ENCODE peak calls at places on chromosome X, in eight cellular contexts. H is upper lobe of left lung; M is WERI-Rb-1; F is stomach; B is body of pancreas; E is CD8-positive, alpha-beta memory T cell; S is brain microvascular endothelial cell; A is CD4-positive, CD25-positive, alpha-beta regulatory T cell. X is an unnamed sample.

GRCh38 chrX:21856504-21856903 is 717 bp downstream of the YY2 start:
- DNase-seq in H (peak; percentile 6), M (no peak), F (no peak), B (no peak), E (no peak), S (no peak), A (no peak), X (no peak)

GRCh38 chrX:72026341-72027023 is 105.2 kb downstream of the RTL5 start:
- DNase-seq in H (no peak), M (no peak), F (no peak), B (no peak), E (no peak), S (no peak), A (no peak), X (no peak)

GRCh38 chrX:3638280-3638873 is 75.1 kb downstream of the PRKX start:
- DNase-seq in H (no peak), M (peak; percentile 42), F (peak; percentile 53), B (peak; percentile 43), E (peak; percentile 13), S (peak; percentile 37), A (peak; percentile 18), X (no peak)

GRCh38 chrX:148035371-148035770 is 54.2 kb downstream of the FMR1NB start:
- DNase-seq in H (no peak), M (no peak), F (no peak), B (no peak), E (no peak), S (no peak), A (no peak), X (no peak)

GRCh38 chrX:140733766-140734342 is 24.3 kb downstream of the LINC00632 start:
- DNase-seq in H (no peak), M (peak; percentile 12), F (no peak), B (peak; percentile 23), E (no peak), S (peak; percentile 25), A (peak; percentile 8), X (no peak)

GRCh38 chrX:20420058-20420457 is 153.3 kb upstream of the RPS6KA3 start:
- DNase-seq in H (no peak), M (no peak), F (no peak), B (no peak), E (no peak), S (no peak), A (no peak), X (no peak)

GRCh38 chrX:102958794-102959193 is 21.7 kb downstream of the RAB40AL start:
- DNase-seq in H (no peak), M (no peak), F (no peak), B (peak; percentile 36), E (no peak), S (no peak), A (no peak), X (no peak)

GRCh38 chrX:56726609-56727008 is 2.4 kb upstream of the NBDY start:
- DNase-seq in H (no peak), M (no peak), F (no peak), B (no peak), E (peak; percentile 52), S (peak; percentile 27), A (peak; percentile 64), X (no peak)

GRCh38 chrX:140091276-140091886 is 126.1 kb upstream of the CXorf66 start:
- DNase-seq in H (peak; percentile 88), M (no peak), F (peak; percentile 36), B (peak; percentile 15), E (no peak), S (no peak), A (no peak), X (peak; percentile 75)

GRCh38 chrX:3663576-3664290 is 49.7 kb downstream of the PRKX start:
- DNase-seq in H (no peak), M (no peak), F (no peak), B (no peak), E (no peak), S (no peak), A (no peak), X (no peak)

GRCh38 chrX:120315776-120316175 is 4.5 kb upstream of the TMEM255A start:
- DNase-seq in H (no peak), M (no peak), F (no peak), B (no peak), E (no peak), S (no peak), A (no peak), X (no peak)

GRCh38 chrX:23764585-23764984 is 18.4 kb upstream of the SAT1 start:
- DNase-seq in H (no peak), M (no peak), F (no peak), B (no peak), E (no peak), S (no peak), A (no peak), X (no peak)

GRCh38 chrX:135974279-135974856 is 580 bp upstream of the MMGT1 start:
- DNase-seq in H (peak; percentile 91), M (peak; percentile 70), F (peak; percentile 75), B (peak; percentile 84), E (peak; percentile 53), S (no peak), A (peak; percentile 51), X (peak; percentile 94)

GRCh38 chrX:95903490-95903889 is 781.2 kb upstream of the DIAPH2 start:
- DNase-seq in H (no peak), M (no peak), F (no peak), B (no peak), E (no peak), S (peak; percentile 2), A (no peak), X (no peak)

GRCh38 chrX:40550069-40550468 is 30.7 kb upstream of the ATP6AP2 start:
- DNase-seq in H (peak; percentile 52), M (peak; percentile 94), F (no peak), B (peak; percentile 40), E (no peak), S (no peak), A (no peak), X (no peak)

GRCh38 chrX:120647127-120647526 is 17.3 kb upstream of the C1GALT1C1 start:
- DNase-seq in H (no peak), M (no peak), F (no peak), B (no peak), E (no peak), S (peak; percentile 39), A (no peak), X (no peak)

DNA sequence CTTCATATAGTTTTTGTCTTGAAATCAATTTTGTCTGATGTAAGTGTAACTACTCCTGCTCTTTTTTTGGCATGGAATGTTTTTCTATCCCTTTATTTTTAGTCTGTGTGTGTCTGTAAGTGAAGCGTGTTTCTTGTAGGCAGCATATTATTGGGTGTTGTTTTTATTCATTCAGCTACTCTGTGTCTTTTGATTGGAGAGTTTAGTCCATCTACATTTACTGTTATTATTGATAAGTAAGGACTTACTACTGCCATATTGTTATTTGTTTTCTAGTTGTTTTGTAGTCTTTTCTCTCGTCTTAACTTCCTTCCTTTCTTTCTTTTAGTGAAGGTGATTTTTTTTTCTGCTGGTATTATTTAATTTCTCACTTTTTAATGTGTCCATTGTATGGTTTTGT is 30.5 kb upstream of the TMLHE start:
- DNase-seq in H (no peak), M (no peak), F (no peak), B (no peak), E (no peak), S (no peak), A (no peak), X (no peak)
- H3K27ac ChIP-seq in H (no peak overlapping the region), M (no peak overlapping the region), F (no peak overlapping the region), B (no peak overlapping the region), E (no peak overlapping the region), S (no peak overlapping the region), A (no peak overlapping the region), X (no peak overlapping the region)

GRCh38 chrX:15292861-15293260 is 22.6 kb downstream of the ASB11 start:
- DNase-seq in H (no peak), M (no peak), F (no peak), B (no peak), E (no peak), S (no peak), A (no peak), X (no peak)
- H3K27ac ChIP-seq in H (no peak overlapping the region), M (no peak overlapping the region), F (no peak overlapping the region), B (no peak overlapping the region), E (no peak overlapping the region), S (no peak overlapping the region), A (no peak overlapping the region), X (no peak overlapping the region)

GRCh38 chrX:50108264-50108663 is 92.5 kb downstream of the AKAP4 start:
- DNase-seq in H (no peak), M (no peak), F (no peak), B (no peak), E (no peak), S (no peak), A (no peak), X (no peak)

GRCh38 chrX:50117477-50117876 is 83.3 kb downstream of the AKAP4 start:
- DNase-seq in H (no peak), M (no peak), F (no peak), B (no peak), E (no peak), S (no peak), A (no peak), X (no peak)

GRCh38 chrX:50115973-50116372 is 84.8 kb downstream of the AKAP4 start:
- DNase-seq in H (no peak), M (no peak), F (no peak), B (no peak), E (no peak), S (no peak), A (no peak), X (no peak)

GRCh38 chrX:50111762-50112161 is 89.0 kb downstream of the AKAP4 start:
- DNase-seq in H (no peak), M (no peak), F (peak; percentile 64), B (peak; percentile 73), E (no peak), S (no peak), A (no peak), X (peak; percentile 73)

DNA sequence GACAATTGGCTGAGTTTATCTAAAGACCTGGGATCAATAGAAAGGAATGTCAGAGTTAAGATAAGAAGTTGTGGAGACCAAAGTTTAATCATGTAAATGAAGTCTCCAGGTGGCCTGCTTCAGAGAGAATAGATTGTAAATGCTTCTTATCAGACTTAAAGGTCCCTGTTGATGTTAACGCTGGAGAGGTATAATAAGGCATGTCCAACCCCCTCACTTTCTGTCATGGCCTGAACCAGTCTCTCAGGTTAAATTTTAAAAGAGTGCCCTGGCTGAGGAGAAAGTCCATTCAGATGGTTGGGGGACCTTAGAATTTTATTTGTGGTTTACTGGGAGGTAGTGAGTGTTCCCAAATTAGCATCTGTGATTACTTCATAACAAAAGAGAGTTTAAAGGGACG is 86.7 kb downstream of the AKAP4 start:
- DNase-seq in H (no peak), M (no peak), F (no peak), B (no peak), E (no peak), S (no peak), A (no peak), X (no peak)
- H3K27ac ChIP-seq in H (no peak overlapping the region), M (no peak overlapping the region), F (no peak overlapping the region), B (no peak overlapping the region), E (no peak overlapping the region), S (no peak overlapping the region), A (no peak overlapping the region), X (no peak overlapping the region)

GRCh38 chrX:78944351-78944750 is 840 bp upstream of the P2RY10 start:
- DNase-seq in H (no peak), M (no peak), F (no peak), B (no peak), E (peak; percentile 23), S (no peak), A (no peak), X (no peak)

GRCh38 chrX:78950157-78950556 is 5.0 kb downstream of the P2RY10 start:
- DNase-seq in H (no peak), M (no peak), F (no peak), B (no peak), E (no peak), S (no peak), A (no peak), X (no peak)

GRCh38 chrX:78945186-78945912 is at the start of gene P2RY10:
- DNase-seq in H (no peak), M (no peak), F (no peak), B (no peak), E (peak; percentile 77), S (no peak), A (peak; percentile 76), X (no peak)

GRCh38 chrX:78946178-78946896 is 1.1 kb downstream of the P2RY10 start:
- DNase-seq in H (no peak), M (no peak), F (no peak), B (no peak), E (no peak), S (no peak), A (no peak), X (no peak)
- H3K27ac ChIP-seq in H (no peak overlapping the region), M (no peak overlapping the region), F (peak overlapping the region; percentile 11), B (no peak overlapping the region), E (peak overlapping the region; percentile 52), S (no peak overlapping the region), A (peak overlapping the region; percentile 77), X (no peak overlapping the region)

X was measured in kidney.